ENCODE peak calls at places on chromosomes 16 and 17, in four cellular contexts. D is body of pancreas, A is lower lobe of right lung, H is left lung. V is an unnamed sample.

GRCh38 chr17:47265983-47266541 is 12.4 kb downstream of the ITGB3 start:
- DNase-seq in D (no peak), H (no peak), A (no peak), V (no peak)

GRCh38 chr17:43406676-43407645 is 8.2 kb downstream of the ARL4D start:
- DNase-seq in H (no peak), A (no peak), D (no peak), V (no peak)

GRCh38 chr17:61817452-61817851 is 45.9 kb downstream of the BRIP1 start:
- DNase-seq in H (no peak), D (no peak), A (no peak), V (no peak)

GRCh38 chr16:11136600-11136999 is 119.4 kb downstream of the SOCS1 start:
- DNase-seq in D (peak), A (no peak), H (no peak), V (no peak)

GRCh38 chr16:24045641-24046040 is 209.9 kb downstream of the PRKCB start:
- DNase-seq in D (no peak), H (no peak), A (no peak), V (no peak)

GRCh38 chr17:48375356-48375755 is 54.7 kb downstream of the SKAP1 start:
- DNase-seq in D (no peak), H (no peak), A (no peak), V (no peak)

GRCh38 chr17:1720856-1721386 is 3.6 kb upstream of the WDR81 start:
- DNase-seq in H (no peak), D (peak), A (peak), V (no peak)

GRCh38 chr17:75036643-75037268 is 10.0 kb downstream of the ATP5PD start:
- DNase-seq in D (peak), H (peak), A (peak), V (peak)

GRCh38 chr16:17343028-17343427 is 127.7 kb downstream of the XYLT1 start:
- DNase-seq in H (no peak), D (peak), A (no peak), V (no peak)

GRCh38 chr16:84190731-84191388 is at the start of gene ADAD2:
- DNase-seq in H (no peak), D (no peak), A (no peak), V (no peak)

GRCh38 chr17:61465550-61466237 is 13.5 kb downstream of the TBX4 start:
- DNase-seq in H (peak), A (peak), D (no peak), V (no peak)

GRCh38 chr16:1645914-1646525 is 32.1 kb upstream of the JPT2 start:
- DNase-seq in A (no peak), H (no peak), D (no peak), V (no peak)

GRCh38 chr17:12648498-12648897 is 17.2 kb upstream of the MYOCD start:
- DNase-seq in H (no peak), D (no peak), A (no peak), V (no peak)

GRCh38 chr16:65154321-65154720 is 32.5 kb upstream of the CDH11 start:
- DNase-seq in A (no peak), H (no peak), D (no peak), V (no peak)

GRCh38 chr17:46117850-46118696 is 75.2 kb downstream of the KANSL1 start:
- DNase-seq in H (no peak), D (peak), A (no peak), V (no peak)

GRCh38 chr16:75997606-75998005 is 271.3 kb upstream of the CPHXL start:
- DNase-seq in D (no peak), H (no peak), A (no peak), V (no peak)

GRCh38 chr17:57766307-57766943 is 21.3 kb upstream of the CCDC182 start:
- DNase-seq in D (no peak), A (no peak), H (no peak), V (no peak)

GRCh38 chr17:48722201-48722907 is at the start of gene PRAC1:
- DNase-seq in D (no peak), H (no peak), A (no peak), V (no peak)

GRCh38 chr16:88619859-88620655 is 18.3 kb upstream of the IL17C start:
- DNase-seq in D (peak), A (no peak), H (no peak), V (no peak)

GRCh38 chr17:48378696-48379095 is 51.3 kb downstream of the SKAP1 start:
- DNase-seq in H (no peak), D (no peak), A (no peak), V (no peak)

GRCh38 chr16:66127459-66128362 is 238.8 kb upstream of the CDH5 start:
- DNase-seq in A (no peak), H (no peak), D (peak), V (no peak)

GRCh38 chr17:65086465-65086864 is 29.9 kb upstream of the GNA13 start:
- DNase-seq in D (no peak), A (no peak), H (no peak), V (no peak)

GRCh38 chr16:68848786-68849185 is 5.5 kb downstream of the TANGO6 start:
- DNase-seq in A (no peak), D (no peak), H (no peak), V (no peak)

GRCh38 chr17:74027539-74027938 is 175.9 kb upstream of the RPL38 start:
- DNase-seq in A (no peak), H (no peak), D (no peak), V (no peak)

GRCh38 chr16:65510850-65511249 is 389.0 kb upstream of the CDH11 start:
- DNase-seq in A (no peak), H (no peak), D (no peak), V (no peak)

GRCh38 chr16:82078125-82078524 is 43.1 kb downstream of the HSD17B2 start:
- DNase-seq in H (no peak), A (no peak), D (no peak), V (no peak)

GRCh38 chr17:26963163-26963503 is 330.8 kb upstream of the WSB1 start:
- DNase-seq in A (no peak), D (no peak), H (no peak), V (no peak)

GRCh38 chr16:75236232-75236631 is 15.2 kb downstream of the BCAR1 start:
- DNase-seq in D (no peak), A (no peak), H (no peak), V (no peak)

GRCh38 chr17:38893612-38894011 is 23.8 kb downstream of the LASP1 start:
- DNase-seq in H (no peak), D (peak), A (peak), V (peak)

GRCh38 chr17:63986842-63987615 is 11.1 kb upstream of the PRR29 start:
- DNase-seq in A (no peak), D (peak), H (no peak), V (no peak)

GRCh38 chr17:63991611-63992010 is 6.5 kb upstream of the PRR29 start:
- DNase-seq in H (no peak), A (peak), D (no peak), V (peak)

GRCh38 chr17:63987616-63988478 is 10.3 kb upstream of the PRR29 start:
- DNase-seq in A (no peak), D (no peak), H (no peak), V (no peak)

GRCh38 chr17:63989622-63990345 is 8.4 kb upstream of the PRR29 start:
- DNase-seq in H (no peak), D (no peak), A (peak), V (no peak)

DNA sequence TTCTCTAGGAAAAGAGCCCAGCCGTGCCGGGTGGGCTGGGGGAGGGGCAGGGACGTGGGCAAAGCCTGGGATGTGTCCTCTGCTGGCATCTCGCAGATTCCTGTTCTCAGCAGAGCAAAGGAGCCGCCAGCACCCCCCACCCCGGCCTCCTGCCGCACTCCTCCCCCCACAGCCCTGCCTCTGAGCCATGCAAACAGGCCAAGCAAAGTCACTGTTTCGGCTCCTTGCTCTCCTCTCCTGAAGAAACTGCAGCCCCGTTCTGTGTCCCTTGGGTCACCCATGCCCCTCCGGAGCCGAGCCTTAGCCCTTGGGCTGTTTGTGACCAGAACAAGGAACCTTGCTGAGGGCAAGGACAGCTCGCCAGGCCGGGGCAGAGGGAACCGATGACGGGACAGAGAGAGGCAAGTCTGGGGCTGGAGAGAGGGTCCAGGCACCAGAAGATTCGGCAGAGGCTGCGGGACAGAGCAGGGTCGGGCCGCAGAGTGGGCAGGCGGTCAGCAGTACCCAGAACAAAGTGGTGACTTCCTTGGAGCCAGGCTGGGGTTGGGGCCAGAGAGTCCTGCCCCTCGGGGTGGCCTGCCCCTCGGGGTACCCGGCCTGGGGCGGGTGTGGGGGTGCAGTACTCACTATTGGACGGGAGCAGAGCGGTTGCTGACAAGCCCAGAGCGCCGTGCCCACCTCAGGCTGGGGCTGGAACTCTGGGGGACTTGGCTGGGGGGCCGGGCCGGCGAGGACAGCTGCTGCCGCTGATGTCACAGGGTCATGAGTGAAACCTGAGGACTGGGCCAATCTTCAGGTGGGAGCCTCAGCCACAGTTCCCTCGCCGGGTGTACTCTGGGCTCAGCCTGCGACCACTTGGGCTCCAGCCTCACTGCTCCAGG is 9.2 kb upstream of the PRR29 start:
- DNase-seq in D (no peak), A (peak), H (no peak), V (no peak)
- H3K27ac ChIP-seq in D (no peak), A (no peak), H (no peak), V (no peak)

DNA sequence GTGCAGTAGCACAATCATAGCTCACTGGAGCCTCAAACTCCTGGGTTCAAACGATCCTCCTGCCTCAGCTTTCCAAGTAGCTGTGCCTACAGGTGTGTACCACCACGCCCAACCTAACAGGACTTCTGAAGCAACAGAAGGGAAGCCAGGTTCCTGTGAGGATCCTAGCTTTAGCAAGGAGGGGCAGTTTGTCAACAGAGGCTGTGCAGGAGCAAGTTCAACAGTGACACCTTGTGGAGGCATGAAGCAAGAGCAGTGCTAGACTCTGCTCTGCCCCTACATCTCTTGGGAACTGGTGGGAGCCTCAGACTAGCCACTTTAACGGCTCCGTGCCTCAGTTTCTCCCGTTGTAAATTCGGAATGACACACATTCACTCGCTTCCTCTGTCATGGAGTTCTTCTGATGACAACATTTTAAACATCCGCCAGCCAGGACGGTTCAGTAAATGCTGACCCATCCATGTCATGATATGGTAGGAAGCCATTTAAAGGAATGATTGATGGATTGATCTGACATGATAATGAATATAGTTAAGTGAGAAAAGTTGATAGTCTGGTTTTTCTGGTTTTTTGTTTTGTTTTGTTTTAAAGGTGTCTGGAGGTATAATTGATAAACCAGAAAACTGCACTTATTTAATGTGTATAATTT is 218.7 kb downstream of the MRTFB start:
- DNase-seq in H (no peak), D (no peak), A (no peak), V (no peak)
- TF ChIP-seq CTCF in H (peak), D (peak), A (peak), V (no peak)

DNA sequence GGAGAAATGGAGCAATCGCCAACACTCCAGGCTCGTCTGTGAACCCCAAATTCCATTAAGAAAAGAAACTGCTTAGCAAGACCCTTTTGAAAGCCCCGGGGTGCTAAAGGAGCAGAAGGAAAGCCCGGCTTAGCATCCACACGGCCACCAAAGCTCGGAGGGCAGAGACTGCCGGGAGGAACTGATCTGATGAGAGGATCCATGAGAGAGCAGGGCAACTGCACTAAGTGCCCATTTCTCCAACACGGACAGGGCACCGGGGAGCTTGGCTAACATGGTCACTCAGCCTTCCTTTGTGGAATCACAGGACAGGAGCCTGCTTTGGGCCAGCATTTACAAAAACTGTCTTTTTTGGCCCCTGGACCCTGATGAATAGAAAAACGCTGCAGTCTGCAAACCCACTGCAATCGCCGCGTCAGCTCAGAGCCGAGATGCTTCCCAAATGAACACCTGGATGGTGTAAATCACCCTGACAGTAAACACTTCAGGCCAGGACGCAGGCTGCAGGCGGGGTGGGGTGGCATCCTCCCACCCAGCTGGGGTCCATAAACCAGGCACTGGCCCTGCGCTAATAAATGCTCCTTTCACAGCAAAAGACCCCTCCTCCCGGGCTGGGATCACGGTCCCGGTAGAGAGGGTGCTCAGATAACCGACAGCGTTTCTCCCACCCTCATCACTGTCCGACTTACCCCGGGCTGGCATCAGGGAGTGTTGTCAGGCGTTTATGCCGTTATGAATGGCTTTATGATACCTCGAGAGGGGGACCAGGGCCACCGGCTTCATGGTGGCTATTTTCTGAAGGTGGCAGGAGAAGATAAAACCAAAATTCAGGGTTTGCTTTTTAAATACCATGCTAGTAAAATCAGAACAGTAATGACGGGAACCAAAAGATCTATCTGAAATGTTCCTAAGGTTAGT is 299.5 kb downstream of the IRF8 start:
- DNase-seq in A (no peak), D (no peak), H (no peak), V (no peak)
- H3K27ac ChIP-seq in A (peak), D (no peak), H (peak), V (no peak)

DNA sequence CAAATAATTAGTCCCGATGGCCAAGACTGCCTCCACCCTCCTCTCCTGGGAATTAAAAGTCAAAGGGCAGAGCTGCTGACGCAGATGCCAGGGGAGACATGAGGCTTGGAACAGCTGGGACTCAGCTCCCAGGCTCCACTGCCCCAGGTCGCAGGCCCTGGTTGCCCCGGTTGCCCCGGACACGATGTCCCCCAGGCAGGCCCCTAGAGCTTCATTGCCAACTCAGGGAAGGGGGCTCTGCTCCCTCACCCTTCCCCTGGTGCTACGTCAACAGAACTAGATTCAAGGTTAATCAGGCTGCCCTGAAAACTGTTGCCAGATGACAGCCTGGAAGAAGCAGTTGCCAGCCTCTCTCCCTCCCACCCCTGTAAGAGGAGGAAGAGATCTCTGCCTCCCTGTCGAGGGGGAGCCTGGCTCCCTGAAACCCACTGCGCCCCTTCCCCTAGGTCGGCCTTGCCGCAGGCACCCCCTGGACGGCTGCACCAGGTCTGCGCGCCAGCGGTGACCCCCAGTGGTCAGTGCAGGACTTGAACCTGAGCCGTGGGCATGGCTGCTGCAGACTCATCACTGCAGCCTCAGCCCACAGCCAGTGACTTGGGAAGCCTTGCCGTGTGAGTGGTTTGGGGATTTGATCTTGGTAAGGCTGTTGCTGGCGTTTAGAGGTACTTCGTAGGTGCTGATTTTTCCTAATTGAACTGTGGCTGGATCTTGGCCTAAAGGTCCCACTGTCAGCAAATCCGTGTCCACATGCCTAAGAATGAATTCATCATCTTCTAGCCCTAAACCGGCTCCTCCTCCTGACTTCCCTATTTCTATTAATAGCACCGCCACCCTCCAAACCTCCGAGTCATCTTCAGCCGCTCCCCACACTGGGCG is 84.1 kb upstream of the TOB1 start:
- DNase-seq in D (peak), A (peak), H (peak), V (peak)
- TF ChIP-seq CTCF in D (peak), A (peak), H (peak), V (peak)

GRCh38 chr17:59347975-59348391 is 16.5 kb downstream of the YPEL2 start:
- DNase-seq in A (no peak), D (no peak), H (no peak), V (no peak)

GRCh38 chr17:59346341-59346740 is 14.9 kb downstream of the YPEL2 start:
- DNase-seq in D (no peak), A (no peak), H (no peak), V (no peak)

GRCh38 chr17:59349178-59349577 is 17.7 kb downstream of the YPEL2 start:
- DNase-seq in D (no peak), A (no peak), H (no peak), V (no peak)

GRCh38 chr17:59345476-59345875 is 14.0 kb downstream of the YPEL2 start:
- DNase-seq in D (no peak), H (no peak), A (no peak), V (no peak)

DNA sequence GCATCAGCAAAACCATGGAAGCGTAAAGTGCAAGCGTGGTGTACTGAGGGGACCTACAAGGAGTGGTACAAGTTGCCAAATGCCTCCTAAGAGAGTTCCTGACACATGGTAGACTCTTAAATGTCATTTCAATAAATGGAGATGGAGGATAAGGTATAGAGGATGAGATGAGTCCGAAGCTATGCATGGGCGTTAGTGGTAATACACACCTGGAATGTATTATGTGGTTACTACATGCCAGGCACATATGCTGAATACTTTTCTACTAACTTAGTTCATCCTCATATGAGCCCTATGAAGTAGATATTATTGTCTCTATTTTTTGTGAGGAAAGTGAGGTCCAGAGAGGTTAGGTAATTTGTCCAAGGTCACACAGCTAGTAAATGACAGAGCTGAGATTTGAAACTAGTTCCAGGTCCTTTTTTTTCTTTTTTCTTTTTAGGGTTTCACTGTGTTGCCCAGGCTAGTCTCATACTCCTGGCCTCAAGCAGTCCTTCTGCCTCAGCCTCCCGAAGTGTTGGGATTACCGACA is 15.5 kb downstream of the YPEL2 start:
- DNase-seq in A (no peak), H (no peak), D (no peak), V (no peak)
- H3K27ac ChIP-seq in A (no peak), H (no peak), D (no peak), V (peak)